ENCODE peak calls at places on chromosomes 7 and 10, in four cellular contexts. R is mucosa of descending colon, E is aorta, H is mammary epithelial cell. K is an unnamed sample. For H3K4me1, the result is how much of the 10 kb centered on the place peaks cover.

GRCh38 chr10:124864421-124865193 is 63.0 kb downstream of the ABRAXAS2 start:
- DNase-seq in R (peak), H (peak), E (peak), K (peak)

GRCh38 chr10:15898046-15898445 is 37.7 kb upstream of the MINDY3 start:
- DNase-seq in E (no peak), R (no peak), H (peak), K (no peak)

GRCh38 chr7:124550036-124550435 is 215.6 kb downstream of the GPR37 start:
- DNase-seq in H (no peak), E (no peak), R (no peak), K (no peak)

GRCh38 chr10:57818522-57818921 is 449.2 kb downstream of the IPMK start:
- DNase-seq in E (no peak), H (peak), R (no peak), K (no peak)

GRCh38 chr10:125928928-125929585 is 32.7 kb downstream of the FANK1 start:
- DNase-seq in R (no peak), H (no peak), E (no peak), K (no peak)

GRCh38 chr10:86319626-86320025 is 47.0 kb downstream of the GRID1 start:
- DNase-seq in R (no peak), E (no peak), H (no peak), K (no peak)

GRCh38 chr10:83045731-83046130 is 1093.6 kb upstream of the GHITM start:
- DNase-seq in E (no peak), H (no peak), R (no peak), K (no peak)

GRCh38 chr10:24957624-24958435 is 5.4 kb upstream of the PRTFDC1 start:
- DNase-seq in H (peak), E (no peak), R (no peak), K (no peak)

GRCh38 chr7:20114463-20114862 is 102.7 kb downstream of the MACC1 start:
- DNase-seq in H (no peak), E (no peak), R (no peak), K (no peak)

GRCh38 chr7:150406565-150407421 is 27.7 kb downstream of the ZNF775 start:
- DNase-seq in E (no peak), H (no peak), R (no peak), K (no peak)

GRCh38 chr7:150404785-150405583 is 25.9 kb downstream of the ZNF775 start:
- DNase-seq in E (peak), H (peak), R (peak), K (peak)

GRCh38 chr7:150405584-150406310 is 26.6 kb downstream of the ZNF775 start:
- DNase-seq in H (no peak), R (peak), E (peak), K (no peak)

GRCh38 chr7:150407588-150408392 is 28.7 kb downstream of the ZNF775 start:
- DNase-seq in E (no peak), R (no peak), H (no peak), K (no peak)

GRCh38 chr7:150406311-150406564 is 27.1 kb downstream of the ZNF775 start:
- DNase-seq in R (no peak), E (peak), H (no peak), K (no peak)
- H3K4me1 ChIP-seq in R (under half), E (under half), H (under half), K (under half)

GRCh38 chr10:90921906-90922305 is 1.0 kb upstream of the ANKRD1 start:
- DNase-seq in H (no peak), R (no peak), E (no peak), K (no peak)

GRCh38 chr10:90919683-90920574 is 958 bp downstream of the ANKRD1 start:
- DNase-seq in E (no peak), R (no peak), H (no peak), K (no peak)

GRCh38 chr10:90917968-90918318 is 2.9 kb downstream of the ANKRD1 start:
- DNase-seq in H (no peak), E (no peak), R (no peak), K (no peak)

GRCh38 chr10:90923111-90923731 is 2.3 kb upstream of the ANKRD1 start:
- DNase-seq in E (no peak), H (no peak), R (no peak), K (no peak)

DNA sequence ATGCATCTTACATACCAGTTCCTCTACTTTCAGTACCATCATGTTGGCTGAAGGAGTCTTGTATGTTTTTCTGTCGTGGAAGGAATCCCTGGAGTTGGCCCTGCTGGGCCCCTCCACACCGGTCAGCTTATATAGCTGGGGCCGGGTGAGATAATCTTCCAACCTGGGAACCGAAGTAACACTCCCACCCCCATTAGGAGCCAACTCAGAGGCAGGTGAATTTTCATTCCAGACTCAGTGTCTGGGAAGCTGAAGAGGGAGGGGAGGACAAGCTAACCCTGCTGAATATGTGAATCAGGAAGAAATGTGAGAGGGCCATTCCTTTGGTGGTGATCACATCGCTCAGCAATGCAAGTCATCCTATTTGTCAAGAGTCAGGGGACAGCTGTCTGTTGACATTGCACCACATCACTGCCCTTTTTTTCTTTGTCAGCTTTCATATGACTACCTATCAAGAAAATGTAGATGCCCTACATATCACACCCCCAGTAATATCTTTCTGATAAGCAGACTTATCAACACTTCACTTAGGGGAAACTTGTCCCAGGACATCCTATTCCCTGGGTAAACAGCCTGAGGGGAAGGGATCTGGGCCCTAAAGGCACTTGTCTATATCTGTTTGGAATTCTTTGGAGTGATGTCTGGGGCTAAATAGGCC is at the start of gene ANKRD1:
- DNase-seq in R (no peak), E (no peak), H (peak), K (peak)
- H3K4me3 ChIP-seq in R (no peak), E (no peak), H (no peak), K (peak)

GRCh38 chr10:9137368-9137767 is 1082.9 kb downstream of the GATA3 start:
- DNase-seq in E (no peak), H (no peak), R (no peak), K (no peak)

GRCh38 chr10:9140373-9140772 is 1085.9 kb downstream of the GATA3 start:
- DNase-seq in R (no peak), H (no peak), E (no peak), K (no peak)
- H3K4me1 ChIP-seq in R (under half), H (under half), E (under half), K (under half)

GRCh38 chr7:770786-771185 is 43.7 kb upstream of the PRKAR1B start:
- DNase-seq in E (no peak), R (no peak), H (no peak), K (peak)

GRCh38 chr7:767580-767940 is 40.5 kb upstream of the PRKAR1B start:
- DNase-seq in H (peak), R (no peak), E (no peak), K (peak)

GRCh38 chr7:767941-768729 is 41.1 kb upstream of the PRKAR1B start:
- DNase-seq in E (no peak), R (peak), H (no peak), K (peak)

GRCh38 chr7:770336-770735 is 43.3 kb upstream of the PRKAR1B start:
- DNase-seq in H (no peak), R (no peak), E (no peak), K (peak)

GRCh38 chr7:768881-769504 is 41.9 kb upstream of the PRKAR1B start:
- DNase-seq in E (no peak), H (no peak), R (no peak), K (peak)
- H3K4me3 ChIP-seq in E (no peak), H (no peak), R (no peak), K (no peak)

K was measured in right cardiac atrium.